ENCODE peak calls at places on chromosomes 5 and 9, in five cellular contexts. L is vagina, H is tibial artery, V is SK-N-SH, W is lung. O is an unnamed sample.
A peak's percentile ranks its signal among the peaks of the same experiment; 100 is the strongest.

GRCh38 chr5:135236951-135237791 is 161.9 kb downstream of the MACROH2A1 start:
- DNase-seq in L (peak; percentile 82), H (peak; percentile 63), V (no peak), W (no peak), O (peak; percentile 22)

GRCh38 chr9:133980864-133981588 is 11.1 kb downstream of the VAV2 start:
- DNase-seq in L (no peak), H (peak; percentile 52), V (peak; percentile 45), W (no peak), O (no peak)

GRCh38 chr5:9265391-9266287 is 280.2 kb downstream of the SEMA5A start:
- DNase-seq in L (no peak), H (no peak), V (no peak), W (peak; percentile 75), O (no peak)

GRCh38 chr5:92945630-92946097 is 635.4 kb downstream of the NR2F1-AS1 start:
- DNase-seq in L (no peak), H (no peak), V (no peak), W (no peak), O (no peak)

GRCh38 chr9:75907329-75907728 is 16.9 kb downstream of the PCSK5 start:
- DNase-seq in L (no peak), H (no peak), V (no peak), W (no peak), O (no peak)

GRCh38 chr5:103424008-103424407 is 138.6 kb downstream of the NUDT12 start:
- DNase-seq in L (no peak), H (no peak), V (no peak), W (no peak), O (no peak)

GRCh38 chr9:125706661-125707539 is at the start of gene MAPKAP1:
- DNase-seq in L (no peak), H (peak; percentile 98), V (peak; percentile 98), W (peak; percentile 97), O (peak; percentile 98)

GRCh38 chr5:32225445-32225844 is 51.3 kb upstream of the GOLPH3 start:
- DNase-seq in L (no peak), H (no peak), V (no peak), W (peak; percentile 50), O (no peak)

GRCh38 chr9:121285835-121286687 is 18.1 kb downstream of the GSN start:
- DNase-seq in L (no peak), H (peak; percentile 92), V (no peak), W (no peak), O (peak; percentile 44)

GRCh38 chr5:172981931-172982330 is 1.6 kb upstream of the ATP6V0E1 start:
- DNase-seq in L (no peak), H (no peak), V (no peak), W (no peak), O (no peak)

GRCh38 chr9:129253820-129254381 is 75.8 kb upstream of the IER5L start:
- DNase-seq in L (no peak), H (peak; percentile 91), V (no peak), W (no peak), O (no peak)

GRCh38 chr9:99052849-99053715 is 51.8 kb upstream of the TGFBR1 start:
- DNase-seq in L (no peak), H (no peak), V (no peak), W (no peak), O (no peak)

GRCh38 chr5:39405489-39405888 is 19.3 kb downstream of the DAB2 start:
- DNase-seq in L (no peak), H (no peak), V (no peak), W (no peak), O (no peak)

GRCh38 chr5:98927242-98927987 is 1.4 kb downstream of the CHD1 start:
- DNase-seq in L (no peak), H (peak; percentile 74), V (peak; percentile 30), W (no peak), O (no peak)

GRCh38 chr5:51664491-51665294 is 281.4 kb downstream of the ISL1 start:
- DNase-seq in L (no peak), H (no peak), V (peak; percentile 11), W (no peak), O (no peak)

GRCh38 chr5:164119806-164120440 is 614.5 kb downstream of the MAT2B start:
- DNase-seq in L (no peak), H (no peak), V (no peak), W (no peak), O (no peak)

GRCh38 chr5:101580591-101580990 is 677.5 kb upstream of the ST8SIA4 start:
- DNase-seq in L (no peak), H (no peak), V (no peak), W (no peak), O (no peak)

GRCh38 chr9:2729003-2729402 is 11.7 kb downstream of the KCNV2 start:
- DNase-seq in L (no peak), H (no peak), V (no peak), W (no peak), O (no peak)

GRCh38 chr9:91131433-91131839 is 230.3 kb downstream of the AUH start:
- DNase-seq in L (no peak), H (no peak), V (no peak), W (no peak), O (peak; percentile 38)

DNA sequence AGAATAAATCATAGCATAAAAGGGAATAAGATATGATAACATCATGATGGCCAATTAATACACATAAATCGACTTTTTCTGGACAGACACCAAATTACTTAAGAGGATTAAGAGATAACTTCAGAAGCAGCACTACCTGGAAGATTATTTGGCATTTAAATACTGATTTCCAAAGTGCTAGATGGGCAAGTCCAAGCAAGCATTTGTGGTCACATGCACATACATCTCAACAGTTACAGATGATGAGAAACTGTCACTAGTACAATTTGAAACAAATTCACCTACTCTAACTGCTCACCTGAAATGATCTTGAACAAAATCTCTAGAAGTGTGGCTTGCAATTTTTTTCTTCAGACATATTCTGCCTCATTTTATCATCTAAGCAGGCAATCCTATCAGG is 26.8 kb upstream of the RASGEF1C start:
- DNase-seq in L (no peak), H (no peak), V (no peak), W (no peak), O (no peak)
- H3K9me3 ChIP-seq in L (no peaks in the 10 kb centered on the region), H (peaks cover 8% of the 10 kb centered on the region), V (no peaks in the 10 kb centered on the region), W (no peaks in the 10 kb centered on the region), O (peaks cover 76% of the 10 kb centered on the region)

DNA sequence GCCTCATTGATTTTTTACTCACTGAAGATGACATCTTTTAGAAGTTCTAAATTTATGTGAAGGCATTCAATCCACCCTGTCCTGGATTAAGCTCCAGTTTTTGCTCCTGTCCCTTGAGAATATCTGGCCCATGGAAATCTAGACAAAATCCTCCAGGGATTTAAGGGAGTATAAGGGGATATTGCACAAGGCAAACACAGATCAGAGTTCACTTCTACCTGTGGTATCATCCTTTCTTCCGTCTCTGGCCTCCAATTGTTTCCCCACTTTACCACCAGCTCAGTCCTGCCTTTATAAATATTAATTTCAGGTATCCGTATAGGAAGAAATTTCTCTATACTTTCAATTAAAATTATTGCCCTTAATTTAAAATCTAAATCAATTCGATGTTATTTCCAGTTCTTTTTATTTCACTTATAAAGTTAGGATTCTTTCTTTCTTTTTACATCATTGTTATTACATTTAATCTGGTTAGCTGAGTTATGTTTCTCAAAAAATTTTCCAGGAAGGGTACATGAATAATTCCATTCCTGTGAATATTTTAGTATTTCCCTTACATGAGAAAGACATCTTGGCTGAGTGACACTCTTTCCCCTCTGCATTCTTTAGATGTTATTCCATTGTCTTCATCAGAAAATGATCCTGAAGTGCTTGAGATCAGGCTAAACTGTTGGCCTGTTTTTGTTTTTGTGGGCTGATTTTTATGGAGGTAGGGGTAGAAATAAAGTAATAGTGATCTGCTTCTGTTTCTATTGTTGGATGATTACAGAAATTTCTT is 194.3 kb upstream of the MAP3K1 start:
- DNase-seq in L (no peak), H (no peak), V (no peak), W (no peak), O (no peak)
- H3K9me3 ChIP-seq in L (peaks cover 6% of the 10 kb centered on the region), H (no peaks in the 10 kb centered on the region), V (no peaks in the 10 kb centered on the region), W (peaks cover 5% of the 10 kb centered on the region), O (peaks cover 8% of the 10 kb centered on the region)

DNA sequence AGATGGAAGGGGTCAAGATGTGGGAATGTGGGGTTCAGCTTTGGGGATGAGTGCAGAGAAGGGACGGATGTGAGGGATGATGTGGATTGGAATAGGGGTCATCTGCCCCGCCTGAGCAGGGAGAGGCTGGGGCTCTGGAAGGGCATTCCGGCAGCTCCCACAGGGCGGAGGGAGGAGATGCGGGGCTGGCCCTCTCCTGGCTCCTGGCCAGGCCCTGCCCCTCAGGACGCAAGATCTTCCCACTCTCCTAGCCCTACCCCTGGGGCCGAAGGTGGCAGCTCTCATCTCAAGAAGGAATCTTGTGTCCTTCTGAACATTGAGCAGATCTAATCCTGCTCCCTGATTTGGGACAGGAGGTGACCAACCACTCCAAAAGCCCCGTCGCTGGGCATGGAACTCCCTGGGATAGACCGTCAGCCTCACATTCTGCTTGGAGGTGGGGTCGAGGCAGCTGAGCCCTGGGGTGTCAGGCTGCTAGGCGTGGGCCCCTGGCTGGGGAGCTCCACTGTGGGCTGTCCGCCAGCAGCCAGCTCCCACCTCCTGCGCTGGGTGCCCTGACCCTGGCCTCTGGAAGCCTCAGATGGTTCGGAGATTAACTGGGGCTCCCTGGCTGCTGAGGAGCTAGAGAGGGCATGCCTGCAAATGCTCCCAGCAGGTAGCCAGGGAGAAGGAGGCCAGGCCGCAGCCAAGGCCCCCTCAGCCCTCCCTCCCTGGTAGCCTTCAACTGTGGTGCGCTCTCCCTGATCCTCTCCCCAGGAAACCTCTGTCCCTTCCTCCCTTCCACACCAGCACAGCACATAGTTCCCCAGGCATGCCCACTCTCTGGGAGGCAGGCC is 125.3 kb downstream of the ZNF354C start:
- DNase-seq in L (no peak), H (no peak), V (no peak), W (no peak), O (no peak)
- H3K9me3 ChIP-seq in L (no peaks in the 10 kb centered on the region), H (no peaks in the 10 kb centered on the region), V (no peaks in the 10 kb centered on the region), W (no peaks in the 10 kb centered on the region), O (no peaks in the 10 kb centered on the region)

DNA sequence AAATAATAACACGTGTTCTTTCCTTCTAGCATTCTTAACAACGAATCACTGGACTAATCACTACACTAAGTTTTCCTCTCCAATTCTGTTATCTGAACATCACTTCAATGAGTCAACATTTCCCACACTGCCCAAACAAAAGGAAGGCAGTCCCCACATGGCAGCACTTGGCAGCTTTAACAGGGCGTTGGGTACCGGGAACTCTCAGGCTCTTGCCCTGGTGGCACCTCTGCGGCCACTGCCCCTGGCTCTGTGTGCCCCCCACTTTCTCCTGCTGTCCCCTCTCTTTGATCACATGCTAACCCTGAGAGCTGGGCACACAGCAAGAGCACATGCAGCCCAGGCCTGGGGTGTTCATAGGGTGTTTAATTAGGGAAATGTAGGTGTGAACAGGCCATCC is 15.7 kb downstream of the SLC6A3 start:
- DNase-seq in L (no peak), H (peak; percentile 23), V (no peak), W (no peak), O (peak; percentile 44)
- H3K9me3 ChIP-seq in L (peaks cover 19% of the 10 kb centered on the region), H (peaks cover 31% of the 10 kb centered on the region), V (peaks cover 9% of the 10 kb centered on the region), W (no peaks in the 10 kb centered on the region), O (peaks cover 32% of the 10 kb centered on the region)

GRCh38 chr5:180850434-180851078 is 10.5 kb downstream of the ZFP62 start:
- DNase-seq in L (no peak), H (no peak), V (no peak), W (no peak), O (no peak)
- H3K9me3 ChIP-seq in L (peaks cover 6% of the 10 kb centered on the region), H (peaks cover 25% of the 10 kb centered on the region), V (peaks cover 13% of the 10 kb centered on the region), W (no peaks in the 10 kb centered on the region), O (peaks cover 32% of the 10 kb centered on the region)

GRCh38 chr5:158492850-158493249 is 606.9 kb downstream of the EBF1 start:
- DNase-seq in L (no peak), H (no peak), V (no peak), W (no peak), O (no peak)
- H3K9me3 ChIP-seq in L (no peaks in the 10 kb centered on the region), H (no peaks in the 10 kb centered on the region), V (no peaks in the 10 kb centered on the region), W (no peaks in the 10 kb centered on the region), O (no peaks in the 10 kb centered on the region)

GRCh38 chr5:45765561-45765960 is 69.4 kb upstream of the HCN1 start:
- DNase-seq in L (no peak), H (no peak), V (no peak), W (no peak), O (no peak)
- H3K9me3 ChIP-seq in L (no peaks in the 10 kb centered on the region), H (no peaks in the 10 kb centered on the region), V (no peaks in the 10 kb centered on the region), W (no peaks in the 10 kb centered on the region), O (peaks cover 34% of the 10 kb centered on the region)

O was measured in stomach.